ENCODE peak calls at places on chromosomes 16 and 17, in nine cellular contexts. S is omental fat pad, D is heart right ventricle, N is COR-L47, U is T-helper 2 cell, M is fibroblast of pulmonary artery, T is suprapubic skin, B is progenitor cell of endocrine pancreas, J is GM19239. A is an unnamed sample.
A peak's percentile ranks its signal among the peaks of the same experiment; 100 is the strongest.

GRCh38 chr17:19286751-19287341 is 49.7 kb downstream of the EPN2 start:
- DNase-seq in S (no peak), D (no peak), N (no peak), U (no peak), M (no peak), T (no peak), B (no peak), J (no peak), A (no peak)

GRCh38 chr16:57633383-57634064 is 5.1 kb downstream of the ADGRG1 start:
- DNase-seq in S (no peak), D (no peak), N (no peak), U (no peak), M (no peak), T (no peak), B (no peak), J (no peak), A (no peak)

GRCh38 chr17:29570521-29570920 is 2.0 kb downstream of the TP53I13 start:
- DNase-seq in S (peak; percentile 14), D (no peak), N (no peak), U (no peak), M (no peak), T (peak; percentile 55), B (no peak), J (no peak), A (peak; percentile 26)

GRCh38 chr16:24976971-24977672 is 38.0 kb downstream of the ARHGAP17 start:
- DNase-seq in S (no peak), D (no peak), N (no peak), U (no peak), M (no peak), T (no peak), B (no peak), J (no peak), A (no peak)

GRCh38 chr17:71919181-71919580 is 201.6 kb upstream of the SOX9 start:
- DNase-seq in S (no peak), D (no peak), N (no peak), U (no peak), M (no peak), T (no peak), B (no peak), J (no peak), A (no peak)

GRCh38 chr16:57649846-57650245 is 18.3 kb upstream of the ADGRG3 start:
- DNase-seq in S (no peak), D (no peak), N (no peak), U (no peak), M (no peak), T (no peak), B (no peak), J (no peak), A (no peak)

GRCh38 chr17:46141645-46142044 is 51.6 kb downstream of the KANSL1 start:
- DNase-seq in S (no peak), D (no peak), N (no peak), U (no peak), M (no peak), T (no peak), B (no peak), J (no peak), A (no peak)

GRCh38 chr16:19008770-19009169 is 25.0 kb downstream of the TMC7 start:
- DNase-seq in S (no peak), D (no peak), N (no peak), U (no peak), M (peak; percentile 22), T (no peak), B (no peak), J (no peak), A (no peak)

GRCh38 chr16:892536-893255 is 78.1 kb downstream of the LMF1 start:
- DNase-seq in S (no peak), D (no peak), N (no peak), U (no peak), M (no peak), T (no peak), B (no peak), J (no peak), A (no peak)

GRCh38 chr17:42016411-42016831 is 818 bp downstream of the DNAJC7 start:
- DNase-seq in S (no peak), D (no peak), N (no peak), U (peak; percentile 44), M (peak; percentile 26), T (no peak), B (no peak), J (no peak), A (no peak)

GRCh38 chr16:49019826-49020401 is 261.7 kb downstream of the CBLN1 start:
- DNase-seq in S (no peak), D (no peak), N (peak; percentile 96), U (no peak), M (no peak), T (no peak), B (no peak), J (no peak), A (no peak)

GRCh38 chr17:29291163-29291752 is 2.7 kb downstream of the NUFIP2 start:
- DNase-seq in S (no peak), D (no peak), N (peak; percentile 48), U (peak; percentile 72), M (peak; percentile 82), T (no peak), B (no peak), J (peak; percentile 40), A (no peak)

GRCh38 chr17:27520571-27521185 is 64.4 kb downstream of the KSR1 start:
- DNase-seq in S (no peak), D (no peak), N (no peak), U (no peak), M (no peak), T (no peak), B (no peak), J (no peak), A (no peak)

GRCh38 chr16:50497592-50497991 is 50.6 kb upstream of the NKD1 start:
- DNase-seq in S (no peak), D (no peak), N (no peak), U (no peak), M (peak; percentile 24), T (no peak), B (no peak), J (no peak), A (no peak)

GRCh38 chr17:75625813-75626486 is 7.3 kb upstream of the SMIM5 start:
- DNase-seq in S (no peak), D (no peak), N (peak; percentile 43), U (no peak), M (peak; percentile 21), T (no peak), B (peak; percentile 54), J (peak; percentile 70), A (no peak)

GRCh38 chr16:66326995-66327513 is 39.4 kb upstream of the CDH5 start:
- DNase-seq in S (no peak), D (no peak), N (peak; percentile 85), U (no peak), M (no peak), T (no peak), B (peak; percentile 34), J (no peak), A (peak; percentile 38)

GRCh38 chr17:43367588-43368242 is 31.1 kb upstream of the ARL4D start:
- DNase-seq in S (no peak), D (no peak), N (peak; percentile 82), U (peak; percentile 91), M (peak; percentile 95), T (no peak), B (no peak), J (no peak), A (no peak)

GRCh38 chr16:87761020-87761506 is 4.7 kb downstream of the KLHDC4 start:
- DNase-seq in S (no peak), D (no peak), N (no peak), U (no peak), M (no peak), T (no peak), B (no peak), J (no peak), A (peak; percentile 51)

GRCh38 chr16:48546774-48547173 is 63.2 kb downstream of the N4BP1 start:
- DNase-seq in S (no peak), D (no peak), N (peak; percentile 57), U (no peak), M (no peak), T (no peak), B (no peak), J (no peak), A (peak; percentile 60)

GRCh38 chr16:976389-976931 is 5.1 kb upstream of the SOX8 start:
- DNase-seq in S (no peak), D (no peak), N (no peak), U (peak; percentile 22), M (no peak), T (no peak), B (no peak), J (no peak), A (no peak)

GRCh38 chr16:4496305-4496704 is 20.1 kb downstream of the HMOX2 start:
- DNase-seq in S (no peak), D (no peak), N (no peak), U (no peak), M (no peak), T (no peak), B (no peak), J (no peak), A (no peak)

GRCh38 chr17:39754958-39755549 is 17.3 kb downstream of the GRB7 start:
- DNase-seq in S (no peak), D (no peak), N (no peak), U (no peak), M (no peak), T (no peak), B (no peak), J (no peak), A (no peak)

GRCh38 chr17:28475151-28475900 is 1.9 kb downstream of the SLC13A2 start:
- DNase-seq in S (no peak), D (no peak), N (no peak), U (peak; percentile 31), M (no peak), T (no peak), B (no peak), J (no peak), A (peak; percentile 41)

GRCh38 chr16:1863681-1864460 is 8.1 kb downstream of the MEIOB start:
- DNase-seq in S (no peak), D (no peak), N (peak; percentile 31), U (peak; percentile 48), M (peak; percentile 66), T (no peak), B (no peak), J (no peak), A (no peak)

GRCh38 chr16:75305364-75306101 is 54.1 kb upstream of the BCAR1 start:
- DNase-seq in S (peak; percentile 83), D (peak; percentile 41), N (peak; percentile 63), U (peak; percentile 34), M (peak; percentile 100), T (peak; percentile 93), B (no peak), J (no peak), A (peak; percentile 88)

GRCh38 chr16:81278526-81278925 is 36.2 kb upstream of the GAN start:
- DNase-seq in S (no peak), D (no peak), N (no peak), U (no peak), M (no peak), T (no peak), B (no peak), J (no peak), A (no peak)

GRCh38 chr17:3535253-3535995 is 22.2 kb downstream of the TRPV3 start:
- DNase-seq in S (no peak), D (peak; percentile 73), N (no peak), U (peak; percentile 83), M (peak; percentile 81), T (peak; percentile 84), B (peak; percentile 49), J (peak; percentile 79), A (peak; percentile 43)

GRCh38 chr16:57617604-57618111 is 10.8 kb upstream of the ADGRG1 start:
- DNase-seq in S (no peak), D (no peak), N (no peak), U (no peak), M (no peak), T (peak; percentile 57), B (no peak), J (no peak), A (peak; percentile 5)

GRCh38 chr16:47395733-47396503 is 64.9 kb downstream of the ITFG1 start:
- DNase-seq in S (no peak), D (no peak), N (no peak), U (no peak), M (no peak), T (no peak), B (no peak), J (no peak), A (no peak)